ENCODE peak calls at places on chromosomes 3 and 15, in eight cellular contexts. R is activated CD4-positive, alpha-beta T cell treated with anti-CD3 and anti-CD28 coated beads, Interleukin-2, amount 50 U/mL, for 24 hours; O is HTR-8/SVneo; Z is GM12865; L is AG10803; A is neural progenitor cell; T is PC-9; V is Ammon's horn. F is an unnamed sample.

GRCh38 chr3:187112934-187113793 is 26.1 kb downstream of the RPL39L start:
- DNase-seq in L (peak; percentile 43), A (no peak), T (no peak), O (no peak), R (no peak), Z (peak; percentile 47), V (no peak), F (no peak)

GRCh38 chr3:191235331-191236314 is 36.6 kb downstream of the OSTN start:
- DNase-seq in O (no peak), R (no peak), T (peak; percentile 34), L (peak; percentile 77), V (no peak), A (no peak), Z (peak; percentile 93), F (no peak)

GRCh38 chr3:52779411-52780297 is 2.3 kb downstream of the ITIH1 start:
- DNase-seq in A (peak; percentile 0), L (no peak), O (no peak), V (no peak), Z (peak; percentile 55), T (no peak), R (no peak), F (no peak)

GRCh38 chr3:125585595-125586223 is 9.6 kb downstream of the OSBPL11 start:
- DNase-seq in T (peak; percentile 56), R (peak; percentile 43), L (peak; percentile 75), V (peak; percentile 87), Z (peak; percentile 62), A (peak; percentile 77), O (peak; percentile 78), F (peak; percentile 39)

GRCh38 chr3:195855471-195856409 is 44.0 kb upstream of the MUC4 start:
- DNase-seq in Z (no peak), O (no peak), V (no peak), R (no peak), L (no peak), A (no peak), T (no peak), F (no peak)

GRCh38 chr3:25782938-25783660 is at the start of gene NGLY1:
- DNase-seq in R (peak; percentile 76), O (peak; percentile 80), A (peak; percentile 94), Z (peak; percentile 93), L (peak; percentile 81), V (peak; percentile 87), T (peak; percentile 52), F (peak; percentile 30)

GRCh38 chr15:96395687-96396086 is 65.2 kb downstream of the NR2F2 start:
- DNase-seq in T (no peak), Z (no peak), A (no peak), L (no peak), R (no peak), V (no peak), O (no peak), F (no peak)

GRCh38 chr15:82100116-82100795 is 54.4 kb upstream of the MEX3B start:
- DNase-seq in Z (no peak), O (no peak), L (peak; percentile 71), A (peak; percentile 15), V (no peak), R (no peak), T (no peak), F (no peak)

GRCh38 chr3:112794622-112795172 is 52.0 kb downstream of the CD200R1L start:
- DNase-seq in V (peak; percentile 23), L (no peak), A (no peak), R (no peak), T (no peak), Z (no peak), O (no peak), F (peak; percentile 19)

GRCh38 chr15:65919353-65919752 is 50.1 kb downstream of the RAB11A start:
- DNase-seq in L (no peak), Z (no peak), V (no peak), T (no peak), O (no peak), A (no peak), R (no peak), F (no peak)

GRCh38 chr15:70451861-70452653 is 311.3 kb downstream of the UACA start:
- DNase-seq in V (no peak), O (no peak), Z (no peak), R (no peak), L (no peak), A (peak; percentile 56), T (no peak), F (no peak)